ENCODE peak calls at places on chromosomes 2 and 18, in five cellular contexts. One of them, this sample, is unnamed.

GRCh38 chr2:40240067-40240466 is 211.8 kb downstream of the SLC8A1 start:
- DNase-seq in iris pigment epithelial cell: peak; percentile 90
- DNase-seq in upper lobe of right lung: peak; percentile 76
- DNase-seq in glomerular endothelial cell: peak; percentile 39
- DNase-seq in NB4: no peak
- DNase-seq in this sample: peak; percentile 57

GRCh38 chr2:36773947-36774346 is 77.4 kb downstream of the VIT start:
- DNase-seq in iris pigment epithelial cell: no peak
- DNase-seq in upper lobe of right lung: no peak
- DNase-seq in NB4: no peak
- DNase-seq in glomerular endothelial cell: no peak
- DNase-seq in this sample: no peak

GRCh38 chr2:96601382-96602292 is 36.5 kb downstream of the KANSL3 start:
- DNase-seq in upper lobe of right lung: no peak
- DNase-seq in glomerular endothelial cell: no peak
- DNase-seq in iris pigment epithelial cell: no peak
- DNase-seq in NB4: peak; percentile 21
- DNase-seq in this sample: no peak

GRCh38 chr2:63604666-63605065 is 15.9 kb downstream of the MDH1 start:
- DNase-seq in glomerular endothelial cell: no peak
- DNase-seq in iris pigment epithelial cell: no peak
- DNase-seq in NB4: no peak
- DNase-seq in upper lobe of right lung: no peak
- DNase-seq in this sample: no peak

GRCh38 chr2:168635065-168635577 is 167.3 kb upstream of the NOSTRIN start:
- DNase-seq in upper lobe of right lung: no peak
- DNase-seq in glomerular endothelial cell: no peak
- DNase-seq in NB4: no peak
- DNase-seq in iris pigment epithelial cell: peak; percentile 56
- DNase-seq in this sample: no peak

GRCh38 chr2:218711550-218711929 is 905 bp downstream of the TTLL4 start:
- DNase-seq in iris pigment epithelial cell: peak; percentile 28
- DNase-seq in glomerular endothelial cell: no peak
- DNase-seq in upper lobe of right lung: no peak
- DNase-seq in NB4: no peak
- DNase-seq in this sample: no peak

GRCh38 chr2:176084629-176085119 is 912 bp upstream of the EVX2 start:
- DNase-seq in NB4: no peak
- DNase-seq in upper lobe of right lung: no peak
- DNase-seq in iris pigment epithelial cell: no peak
- DNase-seq in glomerular endothelial cell: no peak
- DNase-seq in this sample: no peak

GRCh38 chr2:241193276-241193675 is 4.8 kb downstream of the ANO7 start:
- DNase-seq in upper lobe of right lung: no peak
- DNase-seq in NB4: no peak
- DNase-seq in iris pigment epithelial cell: no peak
- DNase-seq in glomerular endothelial cell: no peak
- DNase-seq in this sample: no peak

GRCh38 chr2:133867131-133867530 is 298.9 kb upstream of the NCKAP5 start:
- DNase-seq in NB4: no peak
- DNase-seq in glomerular endothelial cell: no peak
- DNase-seq in upper lobe of right lung: no peak
- DNase-seq in iris pigment epithelial cell: no peak
- DNase-seq in this sample: no peak

GRCh38 chr2:105409717-105410116 is 10.9 kb upstream of the FHL2 start:
- DNase-seq in upper lobe of right lung: no peak
- DNase-seq in iris pigment epithelial cell: peak; percentile 54
- DNase-seq in glomerular endothelial cell: no peak
- DNase-seq in NB4: no peak
- DNase-seq in this sample: peak; percentile 58

GRCh38 chr2:30417253-30417652 is 29.8 kb upstream of the LCLAT1 start:
- DNase-seq in upper lobe of right lung: no peak
- DNase-seq in NB4: no peak
- DNase-seq in iris pigment epithelial cell: peak; percentile 29
- DNase-seq in glomerular endothelial cell: no peak
- DNase-seq in this sample: no peak

GRCh38 chr18:9792565-9793226 is 84.6 kb downstream of the RAB31 start:
- DNase-seq in NB4: peak; percentile 59
- DNase-seq in iris pigment epithelial cell: no peak
- DNase-seq in glomerular endothelial cell: no peak
- DNase-seq in upper lobe of right lung: no peak
- DNase-seq in this sample: no peak

GRCh38 chr2:156334496-156335478 is 2.3 kb upstream of the NR4A2 start:
- DNase-seq in NB4: no peak
- DNase-seq in glomerular endothelial cell: no peak
- DNase-seq in iris pigment epithelial cell: peak; percentile 91
- DNase-seq in upper lobe of right lung: peak; percentile 94
- DNase-seq in this sample: peak; percentile 56

GRCh38 chr2:205982776-205983327 is 103.1 kb downstream of the INO80D start:
- DNase-seq in upper lobe of right lung: no peak
- DNase-seq in NB4: no peak
- DNase-seq in iris pigment epithelial cell: no peak
- DNase-seq in glomerular endothelial cell: no peak
- DNase-seq in this sample: no peak

This sample was measured in NCI-H1105 treated with DMSO at 0.1 percent for 48 hours.